ENCODE peak calls at places on chromosomes 2 and 18, in seven cellular contexts. K, T, U, N, Z, D and C are unnamed samples.

GRCh38 chr2:197675711-197676188 is 363 bp upstream of the RFTN2 start:
- DNase-seq in K (no peak), T (no peak), U (no peak), N (no peak), Z (no peak), D (no peak), C (no peak)

GRCh38 chr18:64519191-64519590 is 370.3 kb upstream of the LINC00305 start:
- DNase-seq in K (no peak), T (no peak), U (no peak), N (no peak), Z (no peak), D (no peak), C (no peak)

GRCh38 chr18:33581816-33582215 is 3.8 kb downstream of the ASXL3 start:
- DNase-seq in K (no peak), T (no peak), U (no peak), N (no peak), Z (no peak), D (no peak), C (no peak)

GRCh38 chr2:56714400-56714799 is 530.6 kb downstream of the CCDC85A start:
- DNase-seq in K (peak; percentile 33), T (no peak), U (no peak), N (no peak), Z (no peak), D (no peak), C (no peak)

GRCh38 chr2:161427413-161428239 is 11.5 kb downstream of the TBR1 start:
- DNase-seq in K (no peak), T (peak; percentile 71), U (no peak), N (peak; percentile 17), Z (no peak), D (no peak), C (no peak)

GRCh38 chr2:235217814-235218213 is 266.0 kb downstream of the SH3BP4 start:
- DNase-seq in K (no peak), T (no peak), U (no peak), N (no peak), Z (no peak), D (no peak), C (peak; percentile 23)

GRCh38 chr18:32383040-32383819 is 87.5 kb downstream of the GAREM1 start:
- DNase-seq in K (no peak), T (no peak), U (no peak), N (no peak), Z (no peak), D (no peak), C (peak; percentile 69)

GRCh38 chr2:216606551-216607527 is 26.4 kb upstream of the IGFBP2 start:
- DNase-seq in K (no peak), T (no peak), U (peak; percentile 90), N (no peak), Z (no peak), D (no peak), C (no peak)

GRCh38 chr2:611519-611918 is 65.7 kb downstream of the TMEM18 start:
- DNase-seq in K (no peak), T (peak; percentile 51), U (no peak), N (no peak), Z (no peak), D (no peak), C (no peak)

GRCh38 chr2:139917723-139918384 is 1137.7 kb upstream of the NXPH2 start:
- DNase-seq in K (no peak), T (no peak), U (no peak), N (no peak), Z (no peak), D (no peak), C (no peak)

GRCh38 chr2:164456599-164456998 is 164.7 kb downstream of the GRB14 start:
- DNase-seq in K (no peak), T (no peak), U (no peak), N (no peak), Z (no peak), D (no peak), C (no peak)

GRCh38 chr2:127401757-127402695 is 14.3 kb upstream of the MAP3K2 start:
- DNase-seq in K (no peak), T (no peak), U (peak; percentile 62), N (peak; percentile 87), Z (no peak), D (no peak), C (no peak)

GRCh38 chr2:173307287-173307686 is 47.4 kb upstream of the CDCA7 start:
- DNase-seq in K (no peak), T (no peak), U (no peak), N (no peak), Z (no peak), D (no peak), C (no peak)

GRCh38 chr2:170142502-170142901 is 35.4 kb upstream of the MYO3B start:
- DNase-seq in K (no peak), T (no peak), U (no peak), N (no peak), Z (no peak), D (no peak), C (no peak)

GRCh38 chr2:241091201-241091600 is 10.9 kb downstream of the MTERF4 start:
- DNase-seq in K (no peak), T (no peak), U (no peak), N (no peak), Z (no peak), D (no peak), C (no peak)

GRCh38 chr2:72819501-72819900 is 6.3 kb downstream of the EXOC6B start:
- DNase-seq in K (no peak), T (no peak), U (no peak), N (no peak), Z (no peak), D (no peak), C (no peak)

GRCh38 chr18:68467966-68468365 is 246.9 kb downstream of the TMX3 start:
- DNase-seq in K (no peak), T (no peak), U (no peak), N (no peak), Z (no peak), D (no peak), C (no peak)

GRCh38 chr18:32552421-32553030 is 81.8 kb upstream of the GAREM1 start:
- DNase-seq in K (peak; percentile 42), T (no peak), U (peak; percentile 49), N (peak; percentile 82), Z (peak; percentile 34), D (peak; percentile 51), C (peak; percentile 11)

GRCh38 chr2:162766092-162766491 is 72.5 kb downstream of the KCNH7 start:
- DNase-seq in K (no peak), T (no peak), U (no peak), N (no peak), Z (no peak), D (no peak), C (no peak)

GRCh38 chr2:141065042-141065441 is 1065.8 kb downstream of the LRP1B start:
- DNase-seq in K (no peak), T (no peak), U (no peak), N (no peak), Z (no peak), D (no peak), C (no peak)

GRCh38 chr18:69400253-69400975 is at the start of gene DOK6:
- DNase-seq in K (peak; percentile 74), T (peak; percentile 84), U (peak; percentile 8), N (peak; percentile 29), Z (no peak), D (peak; percentile 20), C (peak; percentile 38)

GRCh38 chr2:237205551-237205950 is 119.9 kb downstream of the COPS8 start:
- DNase-seq in K (no peak), T (no peak), U (no peak), N (no peak), Z (no peak), D (no peak), C (no peak)

GRCh38 chr18:46335551-46336059 is 231.4 kb downstream of the HAUS1 start:
- DNase-seq in K (no peak), T (peak; percentile 69), U (no peak), N (no peak), Z (no peak), D (no peak), C (no peak)

GRCh38 chr2:105712981-105713596 is 31.6 kb upstream of the NCK2 start:
- DNase-seq in K (no peak), T (no peak), U (no peak), N (no peak), Z (no peak), D (no peak), C (peak; percentile 79)

GRCh38 chr2:7745369-7745768 is 828.2 kb downstream of the RNF144A start:
- DNase-seq in K (no peak), T (no peak), U (no peak), N (no peak), Z (no peak), D (no peak), C (no peak)